ENCODE peak calls at places on chromosomes 16 and 17, in four cellular contexts. X is heart right ventricle, Z is PC-9, G is lung. T is an unnamed sample. For H3K4me1, the result is how much of the 10 kb centered on the place peaks cover.

GRCh38 chr16:68453816-68454215 is 5.5 kb upstream of the SMPD3 start:
- DNase-seq in Z (no peak), X (no peak), G (no peak), T (no peak)

GRCh38 chr17:50471009-50471905 is 2.6 kb upstream of the CHAD start:
- DNase-seq in G (no peak), Z (no peak), X (no peak), T (no peak)

GRCh38 chr17:2926019-2926650 is 129.9 kb downstream of the RAP1GAP2 start:
- DNase-seq in X (no peak), G (no peak), Z (peak), T (peak)

GRCh38 chr17:10265100-10265810 is 66.8 kb upstream of the GAS7 start:
- DNase-seq in G (no peak), X (no peak), Z (no peak), T (no peak)

GRCh38 chr16:80092686-80093085 is 448.1 kb upstream of the DYNLRB2 start:
- DNase-seq in Z (no peak), X (no peak), G (no peak), T (no peak)

GRCh38 chr17:6756425-6757012 is 673 bp downstream of the XAF1 start:
- DNase-seq in G (no peak), X (no peak), Z (no peak), T (no peak)

GRCh38 chr17:42536372-42537155 is 523 bp downstream of the NAGLU start:
- DNase-seq in Z (peak), G (peak), X (peak), T (no peak)

GRCh38 chr17:80453126-80453979 is 23.1 kb downstream of the NPTX1 start:
- DNase-seq in X (no peak), Z (no peak), G (no peak), T (no peak)

GRCh38 chr17:64178011-64178825 is 48.3 kb upstream of the ERN1 start:
- DNase-seq in G (no peak), Z (no peak), X (no peak), T (no peak)

GRCh38 chr16:31267332-31268032 is 7.7 kb downstream of the ITGAM start:
- DNase-seq in G (no peak), Z (peak), X (no peak), T (no peak)

GRCh38 chr16:47065766-47066688 is 77.7 kb downstream of the NETO2 start:
- DNase-seq in G (no peak), X (no peak), Z (no peak), T (no peak)

GRCh38 chr16:56682703-56683397 is 580 bp downstream of the MT1X start:
- DNase-seq in X (no peak), G (no peak), Z (no peak), T (no peak)

GRCh38 chr17:73633736-73634135 is 10.5 kb downstream of the SDK2 start:
- DNase-seq in Z (no peak), G (no peak), X (no peak), T (no peak)

GRCh38 chr17:8369944-8370343 is 6.6 kb downstream of the KRABD2 start:
- DNase-seq in Z (no peak), X (no peak), G (no peak), T (no peak)

GRCh38 chr16:87317766-87318121 is 552 bp upstream of the C16orf95 start:
- DNase-seq in Z (no peak), X (peak), G (peak), T (no peak)

GRCh38 chr17:77961741-77962140 is 3.2 kb downstream of the TNRC6C start:
- DNase-seq in G (no peak), Z (no peak), X (no peak), T (no peak)

GRCh38 chr17:71334041-71334781 is 786.6 kb upstream of the SOX9 start:
- DNase-seq in X (no peak), G (no peak), Z (no peak), T (no peak)

GRCh38 chr16:89170346-89171215 is 967 bp upstream of the CDH15 start:
- DNase-seq in G (peak), Z (peak), X (no peak), T (no peak)

GRCh38 chr17:2123467-2124251 is 68.8 kb downstream of the HIC1 start:
- DNase-seq in G (no peak), Z (no peak), X (peak), T (no peak)

GRCh38 chr16:24538756-24539294 is 541 bp upstream of the RBBP6 start:
- DNase-seq in Z (peak), G (no peak), X (no peak), T (peak)

GRCh38 chr16:84115919-84116719 is 623 bp downstream of the MBTPS1 start:
- DNase-seq in G (peak), X (peak), Z (peak), T (no peak)

GRCh38 chr16:68776821-68777485 is 39.9 kb downstream of the CDH1 start:
- DNase-seq in G (no peak), Z (no peak), X (no peak), T (no peak)

GRCh38 chr17:45334231-45334630 is 17.4 kb upstream of the MAP3K14 start:
- DNase-seq in Z (no peak), X (no peak), G (no peak), T (no peak)

GRCh38 chr16:483351-484075 is 44.0 kb upstream of the CAPN15 start:
- DNase-seq in X (peak), Z (no peak), G (no peak), T (no peak)

GRCh38 chr17:18256776-18257175 is 1.8 kb downstream of the FLII start:
- DNase-seq in G (no peak), Z (no peak), X (no peak), T (no peak)

GRCh38 chr16:70746040-70746707 is 54.8 kb downstream of the VAC14 start:
- DNase-seq in Z (peak), X (peak), G (peak), T (no peak)

GRCh38 chr16:75231570-75231969 is 12.8 kb downstream of the CTRB1 start:
- DNase-seq in Z (peak), G (no peak), X (no peak), T (no peak)

GRCh38 chr16:80974649-80975376 is 31.9 kb downstream of the CMC2 start:
- DNase-seq in X (no peak), Z (no peak), G (no peak), T (no peak)

GRCh38 chr17:38628441-38628840 is 22.7 kb upstream of the SRCIN1 start:
- DNase-seq in G (no peak), X (no peak), Z (peak), T (no peak)

DNA sequence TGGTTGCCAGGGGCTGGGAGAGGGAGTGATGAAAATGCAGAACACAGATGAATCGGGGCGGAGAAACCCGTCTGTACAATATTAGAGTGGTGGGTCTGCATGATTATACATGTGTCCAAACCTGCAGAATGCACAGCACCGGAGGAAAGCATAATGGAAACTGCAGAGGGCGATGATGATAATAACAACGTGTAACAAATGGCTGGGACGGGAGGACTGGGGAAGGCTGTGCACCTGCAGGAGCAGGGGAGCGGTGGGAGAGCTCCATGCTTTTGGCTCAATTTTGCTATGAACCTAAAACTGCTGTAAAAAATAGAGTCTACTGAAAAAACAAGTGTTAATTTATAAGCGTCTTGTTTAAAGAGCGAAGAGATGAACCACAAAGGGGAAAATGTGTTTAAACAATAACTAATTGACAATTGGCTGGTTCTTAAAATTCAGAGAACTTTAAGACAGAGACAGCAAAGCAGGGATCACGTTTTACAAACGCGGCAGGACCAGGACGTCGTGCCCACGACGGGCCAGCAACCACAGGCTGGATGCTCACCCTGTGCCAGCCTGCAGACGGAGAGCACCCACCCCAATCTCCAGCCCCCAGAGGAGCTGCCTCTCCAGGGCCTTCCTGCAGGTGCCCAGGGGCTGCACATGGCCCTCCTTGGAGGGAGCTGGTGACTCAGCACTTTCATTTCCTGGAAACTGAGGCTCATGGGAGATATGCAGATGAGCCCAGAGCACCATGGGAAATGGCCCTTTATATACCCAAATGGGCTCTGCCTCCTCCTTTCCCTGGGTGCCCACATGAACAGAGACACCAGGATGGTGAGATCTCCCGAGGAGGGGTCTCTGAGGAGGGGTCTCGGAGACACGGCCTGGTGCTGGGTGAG is at the start of gene TEX19:
- DNase-seq in G (no peak), Z (no peak), X (no peak), T (no peak)
- H3K4me1 ChIP-seq in G (under half), Z (under half), X (under half), T (under half)

GRCh38 chr17:47192549-47192948 is 3.5 kb upstream of the CDC27 start:
- DNase-seq in Z (no peak), G (no peak), X (no peak), T (no peak)

GRCh38 chr17:47188266-47188665 is 829 bp downstream of the CDC27 start:
- DNase-seq in Z (no peak), G (no peak), X (peak), T (no peak)

GRCh38 chr17:47189732-47190621 is 882 bp upstream of the CDC27 start:
- DNase-seq in X (no peak), Z (no peak), G (no peak), T (no peak)

GRCh38 chr17:47190770-47191169 is 1.7 kb upstream of the CDC27 start:
- DNase-seq in Z (no peak), X (no peak), G (no peak), T (no peak)

GRCh38 chr17:47188799-47189731 is at the start of gene CDC27:
- DNase-seq in G (peak), X (peak), Z (peak), T (peak)
- H3K4me1 ChIP-seq in G (under half), X (under half), Z (under half), T (under half)

DNA sequence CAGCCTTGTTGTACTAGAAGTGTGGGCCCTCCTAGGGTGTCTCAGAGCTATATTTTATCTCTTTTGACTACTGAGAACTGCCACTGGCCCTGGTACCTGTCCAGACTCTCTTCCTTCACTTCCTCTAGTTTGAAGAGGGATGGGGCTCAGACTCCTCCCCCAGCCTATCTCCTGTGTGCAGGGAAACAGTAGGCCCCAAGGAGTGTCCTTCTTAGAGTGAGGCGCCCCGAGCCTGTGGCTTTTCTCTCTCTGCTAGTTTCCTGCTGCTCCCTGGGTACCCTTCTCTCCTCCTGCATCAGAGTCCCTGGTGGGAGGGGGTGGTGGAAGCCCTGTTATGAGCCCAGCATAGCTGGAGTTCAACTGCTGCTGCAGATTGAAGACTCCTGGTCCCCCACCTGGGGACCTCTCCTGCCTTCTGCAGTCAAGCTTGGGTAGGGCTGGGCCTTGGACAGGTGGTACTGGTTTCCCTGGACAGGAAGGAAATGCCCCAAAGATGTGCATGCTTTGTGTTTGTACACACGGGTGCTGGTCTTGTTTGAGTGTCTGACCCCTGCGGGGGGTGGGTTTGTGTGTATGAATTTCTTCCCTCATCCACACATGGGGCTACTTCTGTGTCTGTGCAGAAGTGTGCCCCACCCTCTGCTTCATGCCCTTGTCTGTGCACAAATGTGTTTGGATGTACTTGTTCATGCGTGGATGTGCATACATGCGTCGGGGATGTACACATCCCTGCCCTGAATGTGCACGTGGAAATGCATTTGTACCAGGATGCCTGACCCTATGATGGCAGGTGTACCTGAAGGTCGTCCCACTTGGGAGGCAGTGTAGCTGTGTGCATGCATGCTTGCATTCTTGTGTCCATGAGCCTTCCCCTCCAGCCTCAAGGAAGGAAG is 6.9 kb downstream of the RARA start:
- DNase-seq in Z (no peak), X (no peak), G (no peak), T (no peak)
- H3K4me1 ChIP-seq in Z (half or more), X (half or more), G (under half), T (half or more)

GRCh38 chr17:74744714-74745547 is 3.5 kb upstream of the NHERF1 start:
- DNase-seq in G (peak), X (peak), Z (peak), T (no peak)
- H3K4me1 ChIP-seq in G (under half), X (under half), Z (under half), T (under half)

DNA sequence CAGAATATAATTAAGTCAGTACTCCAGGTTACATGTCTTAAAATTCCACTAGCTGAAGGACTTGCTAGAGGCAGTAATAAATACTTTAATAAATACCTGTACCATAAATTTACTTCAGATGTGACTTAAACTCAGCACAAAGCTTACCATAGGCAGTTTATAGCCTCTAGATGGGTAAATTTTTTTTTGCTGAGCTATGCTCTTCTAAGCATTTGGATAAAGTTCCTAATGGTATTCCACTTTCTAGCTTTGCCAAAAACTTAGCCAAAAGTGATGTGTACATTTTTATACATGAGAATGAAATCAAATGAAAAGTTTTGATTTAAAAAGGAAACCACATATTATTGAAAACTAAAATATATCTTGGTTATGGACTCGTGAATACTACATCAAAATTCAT is 63.7 kb upstream of the DHX40 start:
- DNase-seq in G (no peak), Z (no peak), X (no peak), T (no peak)
- H3K4me1 ChIP-seq in G (under half), Z (under half), X (under half), T (under half)